ENCODE peak calls at places on chromosomes 16 and 17, in five cellular contexts. A is PC-3, O is K562, G is BE2C, V is gastrocnemius medialis. U is an unnamed sample.

GRCh38 chr16:23244122-23244521 is 58.0 kb upstream of the SCNN1B start:
- DNase-seq in A (no peak), O (no peak), G (no peak), V (no peak), U (no peak)

GRCh38 chr17:55722742-55723487 is at the start of gene TMEM100:
- DNase-seq in A (no peak), O (peak; percentile 18), G (peak; percentile 51), V (peak; percentile 43), U (no peak)

GRCh38 chr17:74437702-74438101 is 5.8 kb downstream of the GPRC5C start:
- DNase-seq in A (no peak), O (peak; percentile 63), G (no peak), V (no peak), U (no peak)

GRCh38 chr17:56149266-56150036 is 3.8 kb upstream of the ANKFN1 start:
- DNase-seq in A (no peak), O (no peak), G (no peak), V (no peak), U (no peak)

GRCh38 chr16:66801320-66802105 is at the start of gene TERB1:
- DNase-seq in A (no peak), O (no peak), G (no peak), V (no peak), U (no peak)

GRCh38 chr17:73342549-73343167 is 30.9 kb upstream of the CDC42EP4 start:
- DNase-seq in A (peak; percentile 25), O (peak; percentile 39), G (no peak), V (no peak), U (peak; percentile 56)

GRCh38 chr16:65782537-65783290 is 583.8 kb upstream of the CDH5 start:
- DNase-seq in A (peak; percentile 48), O (no peak), G (no peak), V (no peak), U (no peak)

GRCh38 chr16:10269632-10270031 is 87.4 kb upstream of the GRIN2A start:
- DNase-seq in A (no peak), O (no peak), G (no peak), V (no peak), U (no peak)

GRCh38 chr16:51393381-51394005 is 242.4 kb upstream of the SALL1 start:
- DNase-seq in A (peak; percentile 1), O (no peak), G (no peak), V (no peak), U (no peak)

GRCh38 chr17:68428498-68429172 is 28.7 kb downstream of the WIPI1 start:
- DNase-seq in A (no peak), O (no peak), G (no peak), V (no peak), U (no peak)

GRCh38 chr17:32020943-32021617 is 13.9 kb downstream of the LRRC37B start:
- DNase-seq in A (no peak), O (no peak), G (no peak), V (no peak), U (no peak)

GRCh38 chr17:49725453-49725852 is 17.7 kb upstream of the SLC35B1 start:
- DNase-seq in A (no peak), O (no peak), G (no peak), V (no peak), U (no peak)

GRCh38 chr17:80433916-80434666 is 19.1 kb downstream of the ENDOV start:
- DNase-seq in A (no peak), O (no peak), G (no peak), V (no peak), U (no peak)

GRCh38 chr17:82450357-82451106 is at the start of gene CYBC1:
- DNase-seq in A (peak; percentile 91), O (peak; percentile 90), G (peak; percentile 94), V (peak; percentile 83), U (peak; percentile 90)

GRCh38 chr17:47949197-47949759 is 7.9 kb downstream of the PNPO start:
- DNase-seq in A (peak; percentile 94), O (peak; percentile 85), G (peak; percentile 94), V (peak; percentile 59), U (peak; percentile 79)

GRCh38 chr16:57619606-57620315 is 8.7 kb upstream of the ADGRG1 start:
- DNase-seq in A (peak; percentile 61), O (no peak), G (peak; percentile 24), V (no peak), U (no peak)

GRCh38 chr16:71482569-71482968 is 6.6 kb downstream of the ZNF19 start:
- DNase-seq in A (no peak), O (no peak), G (no peak), V (no peak), U (no peak)

GRCh38 chr17:1058423-1059130 is 61.6 kb downstream of the TIMM22 start:
- DNase-seq in A (peak; percentile 79), O (peak; percentile 71), G (peak; percentile 49), V (no peak), U (no peak)

GRCh38 chr17:77164483-77165030 is 23.8 kb downstream of the SEC14L1 start:
- DNase-seq in A (no peak), O (no peak), G (no peak), V (peak; percentile 45), U (peak; percentile 19)

GRCh38 chr16:87062569-87063442 is 254.4 kb downstream of the C16orf95 start:
- DNase-seq in A (peak; percentile 73), O (peak; percentile 96), G (peak; percentile 73), V (no peak), U (peak; percentile 29)

GRCh38 chr16:88772871-88773811 is 11.9 kb downstream of the PIEZO1 start:
- DNase-seq in A (peak; percentile 18), O (peak; percentile 58), G (peak; percentile 68), V (no peak), U (peak; percentile 66)

GRCh38 chr16:54326266-54326662 is 39.7 kb upstream of the IRX3 start:
- DNase-seq in A (no peak), O (no peak), G (no peak), V (no peak), U (no peak)

GRCh38 chr16:86735727-86736126 is 157.4 kb downstream of the FOXL1 start:
- DNase-seq in A (no peak), O (no peak), G (no peak), V (no peak), U (no peak)

GRCh38 chr16:56424404-56424765 is 960 bp downstream of the AMFR start:
- DNase-seq in A (no peak), O (no peak), G (no peak), V (no peak), U (peak; percentile 25)

GRCh38 chr17:81083125-81083765 is 48.3 kb downstream of the BAIAP2 start:
- DNase-seq in A (no peak), O (no peak), G (peak; percentile 49), V (no peak), U (no peak)

GRCh38 chr17:54992797-54993639 is 24.5 kb downstream of the STXBP4 start:
- DNase-seq in A (peak; percentile 82), O (peak; percentile 35), G (peak; percentile 26), V (no peak), U (peak; percentile 70)

GRCh38 chr16:70432304-70432799 is 6.5 kb downstream of the ST3GAL2 start:
- DNase-seq in A (no peak), O (peak; percentile 6), G (no peak), V (no peak), U (no peak)

GRCh38 chr16:24525970-24526559 is 13.3 kb upstream of the RBBP6 start:
- DNase-seq in A (peak; percentile 96), O (no peak), G (no peak), V (no peak), U (no peak)

GRCh38 chr17:78383725-78384471 is 5.4 kb downstream of the PGS1 start:
- DNase-seq in A (peak; percentile 42), O (no peak), G (no peak), V (peak; percentile 66), U (no peak)

U was measured in SK-N-DZ.